ENCODE peak calls at places on chromosomes 11 and 22, in five cellular contexts. Q, M, C, G and P are unnamed samples.

GRCh38 chr11:60971520-60971919 is at the start of gene CD6:
- DNase-seq in M (peak; percentile 62), G (no peak), Q (no peak), C (no peak), P (peak; percentile 66)

GRCh38 chr22:24315367-24315781 is 44.7 kb downstream of the SPECC1L start:
- DNase-seq in G (no peak), C (no peak), M (no peak), Q (no peak), P (no peak)

GRCh38 chr11:114774599-114775365 is 96.5 kb downstream of the NXPE2 start:
- DNase-seq in M (no peak), G (peak; percentile 95), C (peak; percentile 70), Q (no peak), P (no peak)

GRCh38 chr11:29773656-29774264 is 243.1 kb downstream of the KCNA4 start:
- DNase-seq in M (no peak), Q (no peak), C (no peak), G (peak; percentile 84), P (no peak)

GRCh38 chr11:62444271-62444833 is 25.5 kb downstream of the SCGB1A1 start:
- DNase-seq in Q (peak; percentile 83), M (no peak), C (peak; percentile 84), G (peak; percentile 93), P (peak; percentile 20)

GRCh38 chr11:9574806-9575530 is 1.5 kb downstream of the WEE1 start:
- DNase-seq in G (peak; percentile 86), C (peak; percentile 49), M (peak; percentile 22), Q (no peak), P (peak; percentile 18)

GRCh38 chr11:70751142-70751734 is 352.9 kb downstream of the CTTN start:
- DNase-seq in G (no peak), C (no peak), M (no peak), Q (no peak), P (no peak)

GRCh38 chr22:37419916-37420655 is 7.2 kb downstream of the ELFN2 start:
- DNase-seq in M (no peak), C (peak; percentile 73), Q (no peak), G (peak; percentile 80), P (peak; percentile 15)

GRCh38 chr11:78083036-78083435 is 3.4 kb upstream of the NDUFC2 start:
- DNase-seq in Q (no peak), C (no peak), G (no peak), M (no peak), P (no peak)

GRCh38 chr22:45389546-45389945 is 23.9 kb downstream of the SMC1B start:
- DNase-seq in G (no peak), Q (no peak), C (no peak), M (no peak), P (no peak)

GRCh38 chr11:69920500-69921428 is 101.5 kb upstream of the FGF3 start:
- DNase-seq in M (no peak), C (no peak), Q (no peak), G (peak; percentile 59), P (no peak)

GRCh38 chr11:101844608-101845007 is 70.2 kb upstream of the CEP126 start:
- DNase-seq in C (no peak), M (no peak), G (no peak), Q (no peak), P (no peak)

GRCh38 chr11:122559734-122560382 is 95.7 kb upstream of the UBASH3B start:
- DNase-seq in G (no peak), Q (no peak), M (no peak), C (peak; percentile 55), P (no peak)